ENCODE peak calls at places on chromosomes 12 and 14, in six cellular contexts. P is NCI-H1092 treated with DMSO at 0.1 percent for 48 hours, V is K562, R is KG1, M is left kidney, H is lower lobe of right lung. K is an unnamed sample.

GRCh38 chr14:59126714-59127436 is 61.6 kb upstream of the DAAM1 start:
- DNase-seq in P (peak; percentile 78), V (peak; percentile 56), R (peak; percentile 45), M (peak; percentile 80), H (no peak), K (peak; percentile 65)

GRCh38 chr12:67595365-67595764 is 53.2 kb upstream of the DYRK2 start:
- DNase-seq in P (no peak), V (no peak), R (no peak), M (no peak), H (no peak), K (no peak)

GRCh38 chr12:11697670-11698387 is 48.4 kb downstream of the ETV6 start:
- DNase-seq in P (no peak), V (no peak), R (no peak), M (no peak), H (no peak), K (no peak)

GRCh38 chr12:12671850-12672660 is 23.9 kb downstream of the GPR19 start:
- DNase-seq in P (no peak), V (no peak), R (no peak), M (no peak), H (no peak), K (no peak)

GRCh38 chr12:67515679-67516363 is 132.7 kb upstream of the DYRK2 start:
- DNase-seq in P (peak; percentile 78), V (no peak), R (no peak), M (peak; percentile 78), H (no peak), K (no peak)

GRCh38 chr12:78208106-78208505 is 377.4 kb downstream of the NAV3 start:
- DNase-seq in P (no peak), V (no peak), R (no peak), M (peak; percentile 92), H (no peak), K (no peak)

GRCh38 chr14:28057286-28058011 is 709.1 kb upstream of the FOXG1 start:
- DNase-seq in P (no peak), V (no peak), R (no peak), M (peak; percentile 2), H (no peak), K (no peak)

GRCh38 chr14:99382071-99382640 is 98.5 kb downstream of the SETD3 start:
- DNase-seq in P (no peak), V (no peak), R (no peak), M (peak; percentile 71), H (no peak), K (no peak)

GRCh38 chr14:81062816-81063215 is 107.4 kb downstream of the TSHR start:
- DNase-seq in P (peak; percentile 24), V (peak; percentile 8), R (peak; percentile 14), M (peak; percentile 40), H (no peak), K (peak; percentile 12)

GRCh38 chr12:67161322-67161918 is 107.7 kb upstream of the CAND1 start:
- DNase-seq in P (no peak), V (peak; percentile 19), R (peak; percentile 4), M (peak; percentile 42), H (no peak), K (peak; percentile 46)

GRCh38 chr12:111546758-111547383 is 52.2 kb downstream of the ATXN2 start:
- DNase-seq in P (no peak), V (no peak), R (no peak), M (no peak), H (no peak), K (no peak)

GRCh38 chr14:67187210-67187609 is 2.0 kb upstream of the GARIN2 start:
- DNase-seq in P (no peak), V (no peak), R (no peak), M (no peak), H (no peak), K (peak; percentile 21)

GRCh38 chr14:104792101-104792884 is 3.3 kb downstream of the AKT1 start:
- DNase-seq in P (peak; percentile 35), V (no peak), R (no peak), M (no peak), H (peak; percentile 89), K (no peak)

GRCh38 chr14:52031781-52032180 is 37.1 kb downstream of the NID2 start:
- DNase-seq in P (no peak), V (no peak), R (no peak), M (no peak), H (no peak), K (no peak)

GRCh38 chr14:49692191-49692757 is 646 bp upstream of the KLHDC1 start:
- DNase-seq in P (no peak), V (no peak), R (no peak), M (no peak), H (no peak), K (no peak)

GRCh38 chr12:95646781-95647184 is 95.5 kb upstream of the USP44 start:
- DNase-seq in P (no peak), V (no peak), R (no peak), M (peak; percentile 89), H (no peak), K (no peak)

K was measured in HEK293T.